ENCODE peak calls at places on chromosomes 3 and 15, in nine cellular contexts. Y is stomach, W is H1, U is ovary, N is IMR-90, M is transverse colon, J is Peyer's patch, I is gastrocnemius medialis, L is body of pancreas. O is an unnamed sample.

GRCh38 chr15:86247249-86247955 is 167.7 kb downstream of the AGBL1 start:
- DNase-seq in Y (no peak), W (no peak), U (no peak), N (no peak), M (no peak), J (no peak), I (peak), L (no peak), O (no peak)

GRCh38 chr3:62811119-62811518 is 64.1 kb downstream of the CADPS start:
- DNase-seq in Y (no peak), W (no peak), U (no peak), N (no peak), M (no peak), J (no peak), I (no peak), L (no peak), O (no peak)

GRCh38 chr15:65771870-65772269 is 20.2 kb downstream of the DENND4A start:
- DNase-seq in Y (no peak), W (no peak), U (no peak), N (no peak), M (no peak), J (no peak), I (no peak), L (no peak), O (no peak)

GRCh38 chr3:162376761-162377160 is 880.2 kb downstream of the OTOL1 start:
- DNase-seq in Y (no peak), W (no peak), U (no peak), N (no peak), M (no peak), J (no peak), I (no peak), L (no peak), O (no peak)

GRCh38 chr3:49134471-49135265 is 1.8 kb upstream of the LAMB2 start:
- DNase-seq in Y (no peak), W (no peak), U (no peak), N (no peak), M (no peak), J (no peak), I (no peak), L (no peak), O (no peak)

GRCh38 chr3:119279101-119279554 is 15.1 kb upstream of the ARHGAP31 start:
- DNase-seq in Y (peak), W (no peak), U (no peak), N (no peak), M (peak), J (no peak), I (no peak), L (peak), O (no peak)

GRCh38 chr3:160678447-160678846 is 1.5 kb downstream of the ARL14 start:
- DNase-seq in Y (no peak), W (no peak), U (no peak), N (no peak), M (peak), J (peak), I (no peak), L (peak), O (no peak)

GRCh38 chr15:71532994-71533393 is 277.4 kb upstream of the NR2E3 start:
- DNase-seq in Y (no peak), W (peak), U (no peak), N (no peak), M (no peak), J (no peak), I (no peak), L (no peak), O (no peak)

GRCh38 chr15:41855121-41855941 is 16.7 kb downstream of the PLA2G4B start:
- DNase-seq in Y (no peak), W (no peak), U (no peak), N (no peak), M (no peak), J (no peak), I (no peak), L (no peak), O (no peak)

GRCh38 chr15:81274932-81275341 is 49.0 kb downstream of the STARD5 start:
- DNase-seq in Y (peak), W (peak), U (peak), N (peak), M (peak), J (peak), I (peak), L (peak), O (peak)

GRCh38 chr15:44186724-44187123 is 8.3 kb downstream of the FRMD5 start:
- DNase-seq in Y (no peak), W (no peak), U (no peak), N (no peak), M (no peak), J (no peak), I (no peak), L (no peak), O (no peak)

GRCh38 chr3:71876135-71876534 is 91.2 kb upstream of the PROK2 start:
- DNase-seq in Y (no peak), W (no peak), U (no peak), N (no peak), M (no peak), J (no peak), I (no peak), L (no peak), O (no peak)

GRCh38 chr3:85567074-85567676 is 608.4 kb downstream of the CADM2 start:
- DNase-seq in Y (peak), W (no peak), U (no peak), N (peak), M (peak), J (no peak), I (peak), L (peak), O (no peak)

GRCh38 chr3:165854696-165855095 is 17.5 kb upstream of the BCHE start:
- DNase-seq in Y (no peak), W (no peak), U (no peak), N (no peak), M (no peak), J (no peak), I (no peak), L (no peak), O (no peak)

GRCh38 chr3:181009225-181009624 is 19.7 kb upstream of the DNAJC19 start:
- DNase-seq in Y (no peak), W (no peak), U (no peak), N (no peak), M (no peak), J (no peak), I (no peak), L (no peak), O (no peak)

GRCh38 chr15:77417642-77418041 is 2.3 kb downstream of the PEAK1 start:
- DNase-seq in Y (no peak), W (no peak), U (no peak), N (peak), M (no peak), J (no peak), I (no peak), L (no peak), O (no peak)

GRCh38 chr3:65776494-65776893 is 262.2 kb downstream of the MAGI1 start:
- DNase-seq in Y (no peak), W (no peak), U (no peak), N (peak), M (no peak), J (no peak), I (no peak), L (no peak), O (no peak)

GRCh38 chr15:66955871-66956585 is 109.4 kb upstream of the SMAD3 start:
- DNase-seq in Y (no peak), W (no peak), U (no peak), N (peak), M (no peak), J (no peak), I (no peak), L (no peak), O (no peak)

GRCh38 chr3:194939949-194940770 is 254.5 kb downstream of the FAM43A start:
- DNase-seq in Y (no peak), W (no peak), U (no peak), N (no peak), M (no peak), J (no peak), I (no peak), L (no peak), O (no peak)

GRCh38 chr3:195221015-195221853 is 49.7 kb downstream of the XXYLT1 start:
- DNase-seq in Y (no peak), W (no peak), U (peak), N (peak), M (no peak), J (peak), I (no peak), L (no peak), O (peak)

GRCh38 chr15:41417812-41418211 is 917 bp downstream of the RTF1 start:
- DNase-seq in Y (no peak), W (no peak), U (no peak), N (peak), M (no peak), J (no peak), I (no peak), L (no peak), O (no peak)

GRCh38 chr3:120369000-120369399 is 19.8 kb upstream of the LRRC58 start:
- DNase-seq in Y (no peak), W (no peak), U (no peak), N (no peak), M (no peak), J (no peak), I (no peak), L (peak), O (no peak)

GRCh38 chr15:76065267-76065666 is 5.5 kb downstream of the TMEM266 start:
- DNase-seq in Y (no peak), W (no peak), U (no peak), N (no peak), M (no peak), J (no peak), I (peak), L (no peak), O (no peak)

GRCh38 chr3:194575484-194576210 is 57.6 kb downstream of the TMEM44 start:
- DNase-seq in Y (no peak), W (no peak), U (peak), N (peak), M (no peak), J (no peak), I (peak), L (no peak), O (no peak)

GRCh38 chr15:100686021-100686724 is 83.8 kb downstream of the ASB7 start:
- DNase-seq in Y (no peak), W (no peak), U (peak), N (no peak), M (no peak), J (no peak), I (peak), L (peak), O (no peak)

GRCh38 chr3:186452517-186452916 is 90.5 kb upstream of the DGKG start:
- DNase-seq in Y (peak), W (no peak), U (no peak), N (peak), M (no peak), J (no peak), I (no peak), L (no peak), O (no peak)

GRCh38 chr3:160754371-160754854 is 1.6 kb upstream of the PPM1L start:
- DNase-seq in Y (peak), W (no peak), U (peak), N (peak), M (peak), J (no peak), I (peak), L (peak), O (peak)

GRCh38 chr15:61517776-61518175 is 288.7 kb upstream of the RORA start:
- DNase-seq in Y (no peak), W (no peak), U (no peak), N (no peak), M (no peak), J (no peak), I (no peak), L (no peak), O (no peak)

GRCh38 chr3:132253262-132253878 is 63.8 kb upstream of the ACP3 start:
- DNase-seq in Y (no peak), W (no peak), U (no peak), N (peak), M (peak), J (no peak), I (no peak), L (peak), O (no peak)

GRCh38 chr15:25437751-25438600 is 848 bp downstream of the UBE3A start:
- DNase-seq in Y (peak), W (no peak), U (peak), N (peak), M (peak), J (peak), I (peak), L (peak), O (peak)

GRCh38 chr3:139355502-139355901 is 11.7 kb downstream of the MRPS22 start:
- DNase-seq in Y (no peak), W (no peak), U (no peak), N (peak), M (no peak), J (no peak), I (no peak), L (peak), O (no peak)

GRCh38 chr15:55588070-55588817 is at the start of gene PYGO1:
- DNase-seq in Y (peak), W (no peak), U (peak), N (peak), M (peak), J (peak), I (peak), L (peak), O (no peak)

GRCh38 chr15:63502843-63503738 is 1.3 kb upstream of the USP3 start:
- DNase-seq in Y (peak), W (no peak), U (peak), N (peak), M (peak), J (peak), I (peak), L (peak), O (peak)

GRCh38 chr15:96332854-96333193 is 2.3 kb downstream of the NR2F2 start:
- DNase-seq in Y (no peak), W (no peak), U (no peak), N (no peak), M (no peak), J (no peak), I (no peak), L (peak), O (no peak)

GRCh38 chr3:56864090-56864489 is 62.3 kb upstream of the ARHGEF3 start:
- DNase-seq in Y (no peak), W (no peak), U (no peak), N (no peak), M (no peak), J (no peak), I (no peak), L (no peak), O (no peak)

GRCh38 chr15:30974112-30974511 is 17.3 kb downstream of the MTMR10 start:
- DNase-seq in Y (no peak), W (no peak), U (no peak), N (no peak), M (no peak), J (no peak), I (no peak), L (no peak), O (no peak)

GRCh38 chr15:68209272-68209671 is 4.1 kb upstream of the CALML4 start:
- DNase-seq in Y (no peak), W (no peak), U (no peak), N (no peak), M (no peak), J (no peak), I (no peak), L (no peak), O (no peak)
- H3K4me3 ChIP-seq in Y (no peak), W (no peak), U (no peak), N (no peak), M (no peak), J (no peak), I (no peak), L (no peak), O (no peak)

GRCh38 chr15:74432271-74432967 is 1.3 kb downstream of the SEMA7A start:
- DNase-seq in Y (no peak), W (no peak), U (no peak), N (no peak), M (no peak), J (peak), I (no peak), L (no peak), O (no peak)
- TF ChIP-seq POLR2A in Y (no peak), W (no peak), U (no peak), N (no peak), M (no peak), J (no peak), I (no peak), L (no peak), O (no peak)

GRCh38 chr15:69031013-69032001 is 16.8 kb downstream of the NOX5 start:
- DNase-seq in Y (peak), W (peak), U (peak), N (no peak), M (peak), J (peak), I (no peak), L (peak), O (peak)
- TF ChIP-seq CTCF in Y (peak), W (peak), U (no peak), N (peak), M (peak), J (no peak), I (no peak), L (peak), O (no peak)

GRCh38 chr3:8838765-8839423 is 69.5 kb upstream of the OXTR start:
- DNase-seq in Y (no peak), W (no peak), U (no peak), N (no peak), M (no peak), J (no peak), I (no peak), L (no peak), O (no peak)
- H3K4me3 ChIP-seq in Y (no peak), W (no peak), U (no peak), N (no peak), M (no peak), J (no peak), I (no peak), L (no peak), O (no peak)

GRCh38 chr3:25304916-25305315 is 123.1 kb upstream of the RARB start:
- DNase-seq in Y (no peak), W (no peak), U (no peak), N (no peak), M (no peak), J (no peak), I (no peak), L (no peak), O (no peak)
- TF ChIP-seq POLR2A in Y (no peak), W (no peak), U (no peak), N (no peak), M (no peak), J (no peak), I (no peak), L (no peak), O (no peak)

GRCh38 chr3:125191730-125192129 is 20.8 kb downstream of the SLC12A8 start:
- DNase-seq in Y (no peak), W (no peak), U (no peak), N (no peak), M (no peak), J (no peak), I (no peak), L (no peak), O (no peak)

GRCh38 chr3:125194849-125195601 is 17.5 kb downstream of the SLC12A8 start:
- DNase-seq in Y (no peak), W (no peak), U (no peak), N (peak), M (no peak), J (no peak), I (no peak), L (no peak), O (no peak)

GRCh38 chr3:125191256-125191655 is 21.3 kb downstream of the SLC12A8 start:
- DNase-seq in Y (no peak), W (no peak), U (no peak), N (peak), M (no peak), J (no peak), I (no peak), L (no peak), O (no peak)

GRCh38 chr3:125192190-125193035 is 20.1 kb downstream of the SLC12A8 start:
- DNase-seq in Y (no peak), W (no peak), U (no peak), N (no peak), M (no peak), J (no peak), I (no peak), L (no peak), O (no peak)

DNA sequence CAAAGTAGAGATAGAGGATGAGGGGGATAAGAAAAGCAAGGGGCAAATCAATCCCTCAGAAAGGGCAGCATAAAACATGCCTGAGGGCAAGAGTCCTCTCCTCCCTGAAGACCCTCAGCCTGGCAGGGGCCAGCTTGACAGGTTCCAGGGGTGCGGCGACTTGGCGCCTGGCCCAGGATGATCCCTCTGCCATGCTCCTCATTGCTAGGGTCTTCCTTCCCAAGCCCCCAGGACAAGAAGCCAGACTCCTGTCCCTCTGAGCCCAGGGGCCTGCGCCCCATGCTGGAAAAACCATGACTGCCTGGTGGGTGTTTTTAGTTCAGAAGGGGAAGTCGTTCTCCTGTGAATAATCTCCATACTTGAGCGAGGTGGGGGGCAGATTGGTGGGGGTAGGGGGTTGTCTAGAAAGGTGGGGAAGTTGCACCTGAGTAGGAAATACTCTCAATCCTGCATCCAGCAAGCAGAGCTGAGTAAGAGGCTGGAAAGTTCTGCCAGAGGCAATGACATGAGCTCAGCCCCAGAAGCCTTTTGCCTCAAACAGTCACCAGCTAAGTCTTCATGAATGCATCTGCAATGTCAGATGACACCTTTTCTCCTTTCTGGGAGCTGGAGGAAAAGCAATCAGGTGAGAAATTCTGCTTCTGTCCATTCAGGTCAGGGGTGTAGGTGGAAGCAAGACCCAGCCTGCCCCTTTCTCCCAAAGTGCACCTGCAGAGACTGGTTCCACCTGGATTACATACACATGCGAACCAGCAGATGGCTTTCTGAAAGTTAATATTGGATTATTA is 18.3 kb downstream of the SLC12A8 start:
- DNase-seq in Y (no peak), W (no peak), U (no peak), N (peak), M (no peak), J (no peak), I (no peak), L (no peak), O (no peak)
- TF ChIP-seq CTCF in Y (no peak), W (no peak), U (no peak), N (no peak), M (no peak), J (no peak), I (no peak), L (no peak), O (no peak)

DNA sequence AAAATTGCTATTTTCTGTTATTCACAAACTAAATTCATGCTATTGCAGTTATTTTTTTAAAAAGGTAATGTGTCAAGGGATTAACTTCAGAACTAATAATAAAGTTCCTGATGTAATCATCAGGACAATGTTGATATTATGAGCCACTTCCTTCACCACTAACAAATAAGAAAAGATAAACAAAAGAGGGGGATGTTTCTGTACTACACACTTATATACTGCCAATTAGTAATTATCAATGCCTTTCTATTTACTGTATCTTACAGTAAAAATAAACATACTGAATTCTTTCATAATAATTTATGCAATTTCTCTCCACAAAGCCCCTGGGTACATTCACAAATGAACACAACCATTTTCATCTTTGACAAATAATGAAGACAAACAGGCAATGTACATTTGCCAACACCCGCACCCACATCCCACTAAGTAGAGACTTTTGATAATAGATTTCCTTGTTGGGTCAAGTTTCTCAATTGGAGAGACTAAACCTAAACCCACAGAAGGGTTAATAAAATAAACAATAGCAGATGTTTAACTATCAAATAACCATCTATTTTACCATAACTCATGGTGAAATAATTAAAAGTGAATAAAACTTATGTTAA is 3.7 kb downstream of the CBLB start:
- DNase-seq in Y (no peak), W (no peak), U (no peak), N (peak), M (no peak), J (no peak), I (no peak), L (no peak), O (no peak)
- H3K4me3 ChIP-seq in Y (peak), W (no peak), U (no peak), N (no peak), M (no peak), J (no peak), I (peak), L (no peak), O (peak)